ENCODE peak calls at places on chromosomes 12 and 14, in four cellular contexts. V is putamen, N is mucosa of descending colon, X is GM06990. L is an unnamed sample.

GRCh38 chr14:38255673-38256357 is at the start of gene CLEC14A:
- DNase-seq in X (no peak), N (peak), V (peak), L (peak)

GRCh38 chr14:32896979-32897723 is 41.5 kb upstream of the NPAS3 start:
- DNase-seq in N (no peak), V (peak), X (no peak), L (no peak)

GRCh38 chr14:36946872-36947271 is 225.5 kb downstream of the SLC25A21 start:
- DNase-seq in X (no peak), V (no peak), N (no peak), L (no peak)

GRCh38 chr14:77026930-77027537 is 1.5 kb downstream of the IRF2BPL start:
- DNase-seq in X (peak), V (no peak), N (peak), L (peak)

GRCh38 chr12:126185025-126185424 is 1119.8 kb downstream of the AACS start:
- DNase-seq in V (no peak), N (no peak), X (no peak), L (no peak)

GRCh38 chr12:99529966-99530365 is 117.6 kb upstream of the GARIN6 start:
- DNase-seq in X (no peak), V (no peak), N (no peak), L (no peak)

GRCh38 chr12:48281811-48282210 is 68.9 kb downstream of the ZNF641 start:
- DNase-seq in X (no peak), V (no peak), N (no peak), L (no peak)

GRCh38 chr12:74747305-74747704 is 209.7 kb downstream of the ATXN7L3B start:
- DNase-seq in N (no peak), X (no peak), V (no peak), L (no peak)

GRCh38 chr12:122403115-122403770 is 19.2 kb downstream of the CLIP1 start:
- DNase-seq in N (no peak), V (no peak), X (no peak), L (no peak)

GRCh38 chr12:24728366-24728765 is 220.5 kb downstream of the BCAT1 start:
- DNase-seq in X (no peak), N (no peak), V (no peak), L (no peak)

GRCh38 chr14:96126339-96126770 is 78.3 kb upstream of the BDKRB2 start:
- DNase-seq in V (no peak), X (no peak), N (no peak), L (peak)

GRCh38 chr14:104593710-104594121 is 10.9 kb downstream of the TMEM179 start:
- DNase-seq in V (no peak), N (peak), X (no peak), L (no peak)

GRCh38 chr14:60311417-60311816 is 62.4 kb downstream of the PPM1A start:
- DNase-seq in N (no peak), V (no peak), X (no peak), L (no peak)

GRCh38 chr14:68198713-68199464 is 379.3 kb downstream of the RAD51B start:
- DNase-seq in V (no peak), X (no peak), N (no peak), L (no peak)

GRCh38 chr12:69880566-69880965 is 55.5 kb downstream of the MYRFL start:
- DNase-seq in X (no peak), N (no peak), V (no peak), L (no peak)

GRCh38 chr12:15278816-15279658 is 43.3 kb upstream of the PTPRO start:
- DNase-seq in N (peak), V (no peak), X (no peak), L (no peak)

L was measured in activated naive CD8-positive, alpha-beta T cell treated with anti-CD3 and anti-CD28 coated beads, Interleukin-2, amount 10 ng/mL, durations not matched to agents 7 days and 5 days.